ENCODE peak calls at places on chromosomes 11 and 22, in five cellular contexts. S, C, T, I and M are unnamed samples.

GRCh38 chr22:44813416-44813815 is 61.0 kb downstream of the ARHGAP8 start:
- DNase-seq in T (no peak), I (no peak), C (no peak), S (no peak), M (no peak)

GRCh38 chr11:104968365-104968855 is at the start of gene CASP4:
- DNase-seq in I (no peak), C (peak), S (peak), T (peak), M (peak)

GRCh38 chr22:20242393-20243175 is 25.5 kb downstream of the RTN4R start:
- DNase-seq in C (no peak), T (no peak), I (no peak), S (no peak), M (no peak)

GRCh38 chr11:2668876-2669275 is 30.9 kb downstream of the KCNQ1OT1 start:
- DNase-seq in T (no peak), I (no peak), S (no peak), C (no peak), M (no peak)

GRCh38 chr22:22060200-22061084 is 77.9 kb upstream of the TOP3B start:
- DNase-seq in S (peak), C (peak), T (peak), I (peak), M (peak)

GRCh38 chr22:48734359-48734758 is 1093.3 kb downstream of the BRD1 start:
- DNase-seq in C (no peak), T (no peak), I (no peak), S (no peak), M (no peak)

GRCh38 chr11:48029686-48030279 is 49.4 kb downstream of the PTPRJ start:
- DNase-seq in I (no peak), C (no peak), T (no peak), S (no peak), M (no peak)

GRCh38 chr11:17405232-17406005 is 17.0 kb upstream of the KCNJ11 start:
- DNase-seq in T (peak), I (no peak), S (peak), C (peak), M (no peak)

GRCh38 chr11:122598971-122599370 is 56.6 kb upstream of the UBASH3B start:
- DNase-seq in C (no peak), T (no peak), I (no peak), S (no peak), M (no peak)

GRCh38 chr11:45105233-45105992 is 41.0 kb upstream of the PRDM11 start:
- DNase-seq in S (peak), C (peak), I (peak), T (peak), M (peak)

GRCh38 chr11:116420770-116421528 is 351.8 kb downstream of the BUD13 start:
- DNase-seq in T (no peak), C (peak), S (no peak), I (no peak), M (no peak)

GRCh38 chr22:37069319-37069718 is 17.8 kb downstream of the KCTD17 start:
- DNase-seq in I (no peak), C (no peak), S (no peak), T (no peak), M (no peak)

GRCh38 chr22:35470903-35471321 is 69.7 kb upstream of the RASD2 start:
- DNase-seq in T (peak), S (no peak), C (no peak), I (no peak), M (no peak)

GRCh38 chr11:84795698-84796097 is 831.4 kb downstream of the DLG2 start:
- DNase-seq in T (no peak), I (no peak), S (no peak), C (no peak), M (no peak)

GRCh38 chr22:45096256-45096907 is 67.3 kb upstream of the NUP50 start:
- DNase-seq in I (peak), S (peak), C (peak), T (peak), M (no peak)

GRCh38 chr11:75557649-75558494 is 4.2 kb upstream of the SERPINH1 start:
- DNase-seq in I (no peak), T (peak), C (no peak), S (peak), M (no peak)

DNA sequence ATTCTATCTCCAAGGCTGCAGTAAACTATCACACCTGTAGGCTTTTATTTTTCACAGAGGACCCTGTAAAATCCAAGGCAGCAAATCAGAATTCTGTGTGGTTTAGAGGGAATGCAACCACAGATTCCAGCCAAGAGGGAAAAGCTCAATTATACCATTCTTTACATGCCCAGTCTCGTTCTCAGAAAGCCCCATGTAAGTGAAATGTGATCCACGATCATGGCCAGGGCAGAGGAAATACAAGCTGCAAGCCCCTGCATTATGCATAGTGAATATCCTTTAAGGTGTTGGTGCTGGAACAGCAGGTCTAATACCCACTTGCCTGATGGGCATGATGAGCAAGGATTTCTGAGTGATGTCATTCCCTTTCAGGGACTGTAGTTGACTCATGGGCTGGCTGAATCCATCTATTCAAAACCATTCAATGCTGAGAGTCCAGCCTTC is 198.7 kb upstream of the MTMR2 start:
- DNase-seq in I (no peak), C (no peak), T (peak), S (no peak), M (no peak)
- TF ChIP-seq CTCF in I (peak), C (no peak), T (no peak), S (no peak), M (no peak)

DNA sequence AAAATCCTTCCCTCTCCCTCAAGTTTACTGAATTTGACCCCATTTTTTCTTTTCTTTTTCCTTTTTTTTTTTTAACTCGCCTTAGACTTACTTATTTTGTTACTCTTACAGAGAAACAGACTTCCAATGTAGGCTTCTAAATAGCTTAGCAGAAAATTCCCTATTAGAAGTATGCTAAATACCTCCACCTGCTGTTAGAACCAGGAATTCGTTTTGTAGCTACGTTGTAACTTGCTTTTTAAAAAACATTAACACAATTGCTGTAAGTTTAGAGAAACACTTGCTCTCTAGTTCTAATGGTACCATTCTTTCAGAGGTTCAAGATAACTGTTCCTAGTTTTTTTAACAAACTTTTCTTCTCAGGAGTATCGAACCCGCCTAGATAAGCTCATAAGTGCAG is 324.2 kb downstream of the DCDC1 start:
- DNase-seq in T (no peak), I (no peak), S (no peak), C (no peak), M (no peak)
- TF ChIP-seq CTCF in T (no peak), I (peak), S (peak), C (no peak), M (peak)

GRCh38 chr11:131038597-131038996 is 122.3 kb upstream of the SNX19 start:
- DNase-seq in T (no peak), I (no peak), C (no peak), S (no peak), M (no peak)
- TF ChIP-seq CTCF in T (peak), I (peak), C (no peak), S (peak), M (peak)

DNA sequence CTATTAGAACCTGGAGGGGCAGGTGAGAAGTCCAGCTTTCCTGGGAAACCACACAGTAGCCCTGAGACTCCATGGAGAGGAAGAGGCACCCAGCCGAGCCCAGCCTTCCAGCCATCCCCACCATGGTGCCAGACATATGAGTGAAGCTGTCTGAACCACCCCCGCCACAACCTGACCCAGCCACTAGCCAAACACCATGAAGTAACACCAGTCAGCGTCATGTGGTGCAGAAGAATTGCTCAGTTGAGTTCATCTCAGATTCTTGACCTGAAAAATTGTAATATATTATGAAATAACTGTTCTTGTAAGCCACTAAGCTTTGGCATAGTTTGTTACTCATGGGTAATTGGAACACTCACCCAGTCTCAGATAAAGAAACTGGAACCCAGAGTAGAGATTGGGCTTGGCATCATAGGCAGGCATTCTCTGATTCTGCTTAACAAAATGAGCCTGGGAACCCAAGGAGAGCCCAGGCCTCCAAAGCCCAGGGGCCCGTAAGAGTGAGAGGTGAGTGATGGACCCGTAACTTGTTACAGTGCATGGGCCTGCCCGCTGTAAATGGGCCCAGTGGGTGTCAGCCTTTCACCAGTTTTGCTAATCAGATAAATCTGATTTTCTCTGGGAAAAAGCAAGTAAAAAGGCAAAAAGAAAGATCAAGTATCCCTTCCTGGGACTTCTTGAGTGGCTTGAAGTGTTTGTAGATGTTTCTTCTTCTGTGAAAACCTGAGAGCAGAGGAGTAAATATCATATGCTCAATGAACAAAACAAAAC is 305.5 kb downstream of the DDX10 start:
- DNase-seq in I (no peak), S (no peak), C (no peak), T (no peak), M (no peak)
- TF ChIP-seq CTCF in I (no peak), S (no peak), C (no peak), T (no peak), M (no peak)